ENCODE peak calls at places on chromosomes 7 and 10, in five cellular contexts. H is tibial artery, V is heart right ventricle, W is endothelial cell of umbilical vein, O is A549. A is an unnamed sample.

GRCh38 chr7:4731803-4732202 is 43.6 kb upstream of the AP5Z1 start:
- DNase-seq in V (no peak), O (no peak), H (no peak), W (no peak), A (no peak)

GRCh38 chr7:139231513-139232376 is 708 bp downstream of the UBN2 start:
- DNase-seq in V (no peak), W (peak), O (peak), H (peak), A (peak)

GRCh38 chr10:123807444-123808035 is 84.1 kb downstream of the CPXM2 start:
- DNase-seq in O (no peak), W (peak), H (no peak), V (no peak), A (no peak)

GRCh38 chr10:99661370-99661749 is 2.1 kb downstream of the ENTPD7 start:
- DNase-seq in V (no peak), H (no peak), W (peak), O (peak), A (no peak)

GRCh38 chr7:1735806-1736468 is 65.9 kb downstream of the ELFN1 start:
- DNase-seq in H (no peak), V (no peak), O (no peak), W (no peak), A (no peak)

GRCh38 chr7:28018446-28018845 is 162.1 kb downstream of the JAZF1 start:
- DNase-seq in H (no peak), V (no peak), W (no peak), O (no peak), A (no peak)

GRCh38 chr10:69797959-69798358 is 3.7 kb upstream of the COL13A1 start:
- DNase-seq in H (no peak), W (no peak), O (no peak), V (no peak), A (no peak)

GRCh38 chr10:28892818-28893547 is 215.7 kb downstream of the BAMBI start:
- DNase-seq in W (peak), O (no peak), H (no peak), V (no peak), A (no peak)

GRCh38 chr7:55142919-55143600 is 124.2 kb downstream of the EGFR start:
- DNase-seq in O (no peak), W (no peak), H (no peak), V (no peak), A (no peak)

GRCh38 chr10:98404571-98405396 is 10.2 kb downstream of the PYROXD2 start:
- DNase-seq in V (no peak), W (no peak), H (no peak), O (no peak), A (no peak)

GRCh38 chr7:2614646-2615330 is 17.0 kb upstream of the TTYH3 start:
- DNase-seq in V (no peak), H (no peak), W (no peak), O (no peak), A (no peak)

GRCh38 chr10:78386495-78386894 is 352.8 kb downstream of the RPS24 start:
- DNase-seq in W (no peak), H (no peak), V (no peak), O (no peak), A (no peak)

DNA sequence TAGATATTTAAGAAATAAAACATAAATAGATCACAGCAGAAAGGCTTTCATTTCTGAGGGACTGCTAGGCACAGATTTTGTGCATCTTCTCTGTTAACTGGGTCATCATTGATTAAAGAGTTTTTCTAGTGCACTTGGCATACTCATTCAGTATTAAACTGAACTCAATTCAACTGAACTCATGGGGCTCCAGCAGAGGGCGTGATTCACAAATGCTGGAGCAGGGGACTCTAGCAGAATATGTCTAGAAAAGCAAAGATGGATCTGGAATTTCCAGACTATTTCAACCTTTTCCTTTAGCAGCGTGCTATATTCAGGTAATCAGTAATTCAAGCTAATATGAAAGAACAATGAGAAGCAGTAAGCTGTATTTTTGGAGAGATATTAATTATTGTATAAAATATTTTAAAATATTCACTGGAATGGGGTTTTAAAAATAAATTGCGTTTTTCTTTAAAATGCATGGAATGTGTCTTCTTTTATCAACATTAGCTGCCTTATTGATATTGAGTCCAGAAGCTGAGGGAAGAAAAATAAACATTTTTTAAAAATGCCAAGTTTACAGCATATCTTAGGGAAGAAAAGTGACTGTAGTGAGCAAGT is 296.8 kb upstream of the CACNA2D1 start:
- DNase-seq in V (peak), O (peak), H (no peak), W (peak), A (peak)
- TF ChIP-seq CTCF in V (peak), O (peak), H (no peak), W (peak), A (peak)

GRCh38 chr7:91288208-91288824 is 24.1 kb downstream of the FZD1 start:
- DNase-seq in H (peak), O (no peak), W (peak), V (peak), A (peak)

GRCh38 chr7:91289633-91290260 is 25.5 kb downstream of the FZD1 start:
- DNase-seq in O (no peak), H (no peak), V (no peak), W (no peak), A (no peak)

GRCh38 chr7:91286432-91286831 is 22.2 kb downstream of the FZD1 start:
- DNase-seq in O (no peak), V (no peak), W (no peak), H (no peak), A (no peak)

GRCh38 chr7:91287685-91288084 is 23.5 kb downstream of the FZD1 start:
- DNase-seq in O (no peak), W (peak), H (peak), V (no peak), A (no peak)

GRCh38 chr7:91285966-91286365 is 21.7 kb downstream of the FZD1 start:
- DNase-seq in O (no peak), W (no peak), V (no peak), H (no peak), A (no peak)
- H3K27ac ChIP-seq in O (no peak), W (no peak), V (no peak), H (peak), A (no peak)

GRCh38 chr7:128359336-128359735 is 2.2 kb downstream of the PRRT4 start:
- DNase-seq in V (no peak), O (no peak), W (no peak), H (no peak), A (no peak)

GRCh38 chr7:128357366-128357662 is 4.2 kb downstream of the PRRT4 start:
- DNase-seq in V (peak), H (no peak), O (no peak), W (no peak), A (no peak)

GRCh38 chr7:128361463-128362441 is at the start of gene PRRT4:
- DNase-seq in V (no peak), H (no peak), O (peak), W (no peak), A (peak)

GRCh38 chr7:128358233-128358632 is 3.3 kb downstream of the PRRT4 start:
- DNase-seq in O (no peak), W (no peak), V (no peak), H (no peak), A (no peak)

GRCh38 chr7:128359939-128360338 is 1.6 kb downstream of the PRRT4 start:
- DNase-seq in W (no peak), H (no peak), O (no peak), V (no peak), A (no peak)
- H3K4me3 ChIP-seq in W (no peak), H (no peak), O (no peak), V (no peak), A (no peak)

DNA sequence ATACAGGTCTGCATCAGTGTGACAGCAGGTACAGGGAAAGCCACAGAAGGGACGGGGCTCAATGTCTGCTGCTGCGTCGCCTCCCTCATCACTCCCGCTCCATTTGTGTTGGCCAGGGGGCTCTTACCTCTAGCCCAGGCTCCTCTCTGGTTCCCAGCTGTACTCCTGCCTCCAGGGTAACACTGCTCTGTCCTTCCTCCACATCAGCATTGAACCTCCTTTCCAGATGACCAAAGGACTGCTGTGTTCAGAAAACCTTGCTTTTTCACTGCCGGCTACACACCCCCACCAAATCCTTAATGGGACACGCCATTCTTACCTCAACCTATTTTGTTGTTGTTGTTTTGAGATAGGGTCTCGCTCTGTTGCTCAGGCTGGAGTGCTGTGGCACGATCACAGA is 2.1 kb upstream of the TMEM236 start:
- DNase-seq in V (no peak), H (no peak), W (no peak), O (no peak), A (no peak)
- TF ChIP-seq CTCF in V (no peak), H (no peak), W (no peak), O (no peak), A (no peak)

DNA sequence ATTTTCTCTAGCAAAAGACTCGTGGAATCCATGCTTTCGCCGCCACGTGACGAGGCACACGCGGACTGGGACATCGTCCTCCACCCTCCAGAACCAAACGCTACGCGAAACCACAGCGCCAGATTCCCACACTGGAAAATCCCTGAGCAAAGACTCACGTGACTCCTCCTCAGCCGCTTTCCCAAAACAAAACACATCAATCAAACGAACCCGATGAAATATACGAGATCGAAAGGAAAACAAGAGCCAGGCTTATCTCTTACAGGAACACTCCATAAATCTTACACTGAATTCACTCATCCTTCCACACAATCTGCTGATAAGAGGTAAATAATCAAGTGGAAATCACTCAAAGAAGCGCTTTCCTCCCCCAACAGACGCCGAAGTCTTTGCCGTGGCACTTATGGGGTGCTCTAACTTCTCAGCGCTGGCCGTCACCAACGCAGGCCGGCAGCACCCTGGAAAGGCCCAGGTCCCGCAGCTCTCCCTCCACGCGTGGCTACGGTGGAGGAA is 23.8 kb downstream of the DIP2C start:
- DNase-seq in V (peak), O (no peak), H (peak), W (no peak), A (no peak)
- H3K27ac ChIP-seq in V (no peak), O (no peak), H (peak), W (no peak), A (no peak)